ENCODE peak calls at places on chromosome 3, in nine cellular contexts. M is psoas muscle, H is breast epithelium, P is transverse colon, C is fibroblast of lung, A is heart left ventricle, E is esophagus squamous epithelium, J is uterus, K is hepatocyte. L is an unnamed sample.

GRCh38 chr3:188133646-188134045 is 20.3 kb upstream of the LPP start:
- DNase-seq in M (no peak), H (no peak), P (no peak), C (peak; percentile 76), A (no peak), E (no peak), J (no peak), K (no peak), L (no peak)

GRCh38 chr3:150497956-150498355 is 48.3 kb downstream of the SERP1 start:
- DNase-seq in M (no peak), H (no peak), P (no peak), C (peak; percentile 68), A (no peak), E (no peak), J (no peak), K (no peak), L (peak; percentile 64)

GRCh38 chr3:28907616-28908015 is 373.3 kb upstream of the RBMS3 start:
- DNase-seq in M (no peak), H (no peak), P (no peak), C (no peak), A (no peak), E (no peak), J (no peak), K (no peak), L (no peak)

GRCh38 chr3:20186600-20187004 is 596 bp upstream of the SGO1 start:
- DNase-seq in M (no peak), H (no peak), P (no peak), C (no peak), A (no peak), E (no peak), J (no peak), K (peak; percentile 14), L (no peak)

GRCh38 chr3:130378677-130379191 is 33.3 kb downstream of the COL6A5 start:
- DNase-seq in M (no peak), H (no peak), P (no peak), C (no peak), A (no peak), E (no peak), J (no peak), K (no peak), L (no peak)

GRCh38 chr3:17741621-17742091 is 775 bp downstream of the TBC1D5 start:
- DNase-seq in M (no peak), H (no peak), P (no peak), C (no peak), A (no peak), E (no peak), J (no peak), K (no peak), L (peak; percentile 82)

GRCh38 chr3:106302451-106303221 is 433.8 kb upstream of the CBLB start:
- DNase-seq in M (no peak), H (no peak), P (no peak), C (no peak), A (no peak), E (no peak), J (no peak), K (peak; percentile 8), L (no peak)

GRCh38 chr3:129740120-129740519 is 133.6 kb upstream of the PLXND1 start:
- DNase-seq in M (no peak), H (no peak), P (no peak), C (no peak), A (no peak), E (no peak), J (no peak), K (no peak), L (no peak)

GRCh38 chr3:159045279-159045678 is 243.4 kb downstream of the MFSD1 start:
- DNase-seq in M (no peak), H (no peak), P (no peak), C (no peak), A (no peak), E (no peak), J (no peak), K (no peak), L (no peak)

GRCh38 chr3:146189519-146190173 is 28.7 kb upstream of the PLOD2 start:
- DNase-seq in M (no peak), H (no peak), P (no peak), C (peak; percentile 47), A (no peak), E (no peak), J (peak; percentile 25), K (peak; percentile 73), L (peak; percentile 65)

GRCh38 chr3:115783938-115784738 is 160.8 kb downstream of the GAP43 start:
- DNase-seq in M (peak; percentile 90), H (peak; percentile 84), P (peak; percentile 93), C (peak; percentile 95), A (peak; percentile 93), E (peak; percentile 64), J (peak; percentile 94), K (peak; percentile 97), L (peak; percentile 95)

GRCh38 chr3:115788921-115789470 is 165.7 kb downstream of the GAP43 start:
- DNase-seq in M (no peak), H (no peak), P (no peak), C (peak; percentile 100), A (no peak), E (no peak), J (no peak), K (no peak), L (no peak)

GRCh38 chr3:115787818-115788217 is 164.5 kb downstream of the GAP43 start:
- DNase-seq in M (no peak), H (no peak), P (no peak), C (no peak), A (no peak), E (no peak), J (no peak), K (no peak), L (no peak)

GRCh38 chr3:115785782-115786181 is 162.5 kb downstream of the GAP43 start:
- DNase-seq in M (no peak), H (no peak), P (no peak), C (peak; percentile 81), A (no peak), E (no peak), J (no peak), K (no peak), L (no peak)

DNA sequence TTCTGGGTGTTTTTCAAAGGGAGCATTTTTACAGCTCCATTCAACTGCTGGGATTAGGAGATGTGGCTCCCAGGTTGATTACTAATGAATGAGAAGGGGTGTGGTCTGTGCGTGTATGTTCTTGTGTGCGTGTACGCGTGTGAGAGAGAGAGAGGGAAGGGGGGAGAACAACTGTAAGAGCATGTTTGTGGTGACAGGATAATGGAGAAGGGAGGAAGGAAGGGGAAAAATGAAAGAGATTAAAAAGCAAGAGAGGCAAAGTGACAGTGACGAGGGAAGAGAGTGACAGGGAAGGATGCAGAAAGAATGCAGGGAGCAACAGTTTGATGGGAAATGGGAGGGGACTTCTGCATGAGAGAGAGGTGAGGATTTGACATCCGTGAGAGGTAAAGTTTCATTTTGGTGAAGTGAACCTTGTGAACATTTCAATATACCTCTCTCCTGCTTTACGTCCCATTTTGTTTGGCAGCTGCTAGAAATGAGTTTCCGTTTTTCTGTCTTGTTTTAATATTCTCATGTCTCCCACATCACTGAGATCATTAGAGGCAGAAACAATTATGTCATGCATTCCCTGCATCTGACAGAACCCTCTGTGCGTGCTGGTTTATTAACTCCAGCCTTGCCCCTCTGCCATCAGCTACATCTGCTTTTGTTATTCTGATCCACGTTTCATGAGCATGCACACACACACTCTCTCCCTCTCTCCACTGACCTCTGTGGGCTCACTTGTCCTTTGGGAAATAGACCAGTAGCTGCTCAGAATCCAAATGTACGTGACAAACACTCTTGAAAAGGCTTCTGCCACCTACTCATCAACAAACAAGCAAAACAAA is 161.6 kb downstream of the GAP43 start:
- DNase-seq in M (no peak), H (no peak), P (no peak), C (peak; percentile 91), A (no peak), E (no peak), J (no peak), K (peak; percentile 32), L (peak; percentile 5)
- H3K27ac ChIP-seq in M (peak overlapping the region; percentile 97), H (peak overlapping the region; percentile 93), P (peak overlapping the region; percentile 91), C (peak overlapping the region; percentile 95), A (peak overlapping the region; percentile 96), E (peak overlapping the region; percentile 95), J (peak overlapping the region; percentile 92), K (peak overlapping the region; percentile 98), L (peak overlapping the region; percentile 84)

DNA sequence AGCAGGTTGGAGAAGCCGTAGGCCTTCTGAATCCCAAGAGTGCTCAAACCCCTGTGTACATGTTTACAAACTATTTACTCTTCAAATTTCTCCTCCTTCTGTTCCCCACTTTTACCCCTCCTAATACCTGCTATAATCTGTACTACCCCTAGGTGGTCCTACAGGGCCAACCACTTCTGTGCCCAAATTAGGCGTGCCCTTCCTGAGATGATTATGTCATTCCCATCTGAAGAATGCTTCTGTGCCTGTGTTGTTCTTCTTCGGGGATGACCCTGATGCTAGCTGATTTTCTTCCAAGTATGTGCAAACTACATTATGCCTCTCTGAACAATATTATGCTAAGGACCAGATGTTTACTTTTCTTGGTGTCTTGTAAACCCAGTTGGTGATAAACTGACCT is 20.5 kb downstream of the RBP2 start:
- DNase-seq in M (no peak), H (no peak), P (no peak), C (no peak), A (no peak), E (no peak), J (no peak), K (no peak), L (no peak)
- TF ChIP-seq CTCF in M (no peak), H (no peak), P (no peak), C (no peak), A (no peak), E (no peak), J (no peak), K (no peak), L (peak; percentile 25)

GRCh38 chr3:37249717-37250116 is 75.3 kb upstream of the LRRFIP2 start:
- DNase-seq in M (no peak), H (no peak), P (no peak), C (peak; percentile 12), A (no peak), E (no peak), J (no peak), K (no peak), L (no peak)
- H3K36me3 ChIP-seq in M (peaks cover 38% of the 10 kb centered on the region), H (peaks cover 4% of the 10 kb centered on the region), P (peaks cover 15% of the 10 kb centered on the region), C (peaks cover 3% of the 10 kb centered on the region), A (no peaks in the 10 kb centered on the region), E (no peaks in the 10 kb centered on the region), J (no peaks in the 10 kb centered on the region), K (no peaks in the 10 kb centered on the region), L (no peaks in the 10 kb centered on the region)

GRCh38 chr3:157029365-157029790 is 130.6 kb downstream of the CCNL1 start:
- DNase-seq in M (no peak), H (no peak), P (no peak), C (no peak), A (no peak), E (no peak), J (no peak), K (no peak), L (no peak)

GRCh38 chr3:157027861-157028745 is 131.8 kb downstream of the CCNL1 start:
- DNase-seq in M (no peak), H (no peak), P (no peak), C (peak; percentile 77), A (no peak), E (no peak), J (no peak), K (no peak), L (no peak)

GRCh38 chr3:157023211-157023610 is 136.7 kb downstream of the CCNL1 start:
- DNase-seq in M (no peak), H (no peak), P (no peak), C (peak; percentile 74), A (no peak), E (no peak), J (no peak), K (no peak), L (no peak)

GRCh38 chr3:157021679-157022078 is 138.3 kb downstream of the CCNL1 start:
- DNase-seq in M (no peak), H (no peak), P (no peak), C (no peak), A (no peak), E (no peak), J (no peak), K (no peak), L (no peak)

GRCh38 chr3:157026091-157026490 is 133.9 kb downstream of the CCNL1 start:
- DNase-seq in M (no peak), H (no peak), P (no peak), C (no peak), A (no peak), E (no peak), J (no peak), K (no peak), L (no peak)
- H3K27ac ChIP-seq in M (no peak overlapping the region), H (no peak overlapping the region), P (no peak overlapping the region), C (no peak overlapping the region), A (no peak overlapping the region), E (no peak overlapping the region), J (no peak overlapping the region), K (no peak overlapping the region), L (no peak overlapping the region)